ENCODE peak calls at places on chromosomes 3 and 15, in ten cellular contexts. N is neuronal stem cell; O is mammary epithelial cell; R is sigmoid colon; E is small intestine; B is spleen; F is tibial nerve; M is transverse colon; A is CD8-positive, alpha-beta memory T cell; W is esophagus squamous epithelium. G is an unnamed sample. For H3K4me1, the result is how much of the 10 kb centered on the place peaks cover.

GRCh38 chr15:43214169-43214568 is 6.6 kb downstream of the EPB42 start:
- DNase-seq in N (no peak), W (no peak), A (no peak), F (no peak), B (no peak), M (no peak), O (no peak), R (no peak), E (no peak), G (no peak)

GRCh38 chr3:39809995-39810595 is 686 bp downstream of the MYRIP start:
- DNase-seq in M (no peak), B (peak), N (peak), W (no peak), O (no peak), F (no peak), R (no peak), E (no peak), A (no peak), G (no peak)

GRCh38 chr3:185176756-185177359 is 24.0 kb upstream of the C3orf70 start:
- DNase-seq in W (no peak), O (no peak), F (peak), N (peak), B (no peak), A (no peak), M (peak), R (no peak), E (peak), G (no peak)

GRCh38 chr15:76177491-76178040 is 117.8 kb downstream of the TMEM266 start:
- DNase-seq in M (no peak), R (peak), A (no peak), B (no peak), N (no peak), E (no peak), W (no peak), O (peak), F (no peak), G (no peak)

GRCh38 chr3:45406812-45407211 is 18.4 kb downstream of the LARS2 start:
- DNase-seq in M (no peak), E (no peak), B (no peak), A (no peak), R (no peak), O (no peak), F (no peak), W (no peak), N (no peak), G (no peak)

GRCh38 chr3:50194128-50194902 is 2.9 kb downstream of the GNAT1 start:
- DNase-seq in E (peak), R (peak), M (peak), O (peak), W (no peak), B (peak), A (peak), F (peak), N (peak), G (no peak)

GRCh38 chr3:52777959-52778805 is 783 bp downstream of the ITIH1 start:
- DNase-seq in M (peak), R (peak), E (no peak), O (no peak), B (peak), A (no peak), W (no peak), F (no peak), N (no peak), G (no peak)

GRCh38 chr3:195209836-195210551 is 61.0 kb downstream of the XXYLT1 start:
- DNase-seq in W (no peak), E (no peak), B (no peak), F (peak), A (no peak), O (no peak), N (no peak), M (no peak), R (peak), G (no peak)

GRCh38 chr3:16849240-16849639 is 35.5 kb upstream of the PLCL2 start:
- DNase-seq in W (peak), B (peak), M (peak), F (peak), R (peak), N (peak), A (peak), O (no peak), E (peak), G (no peak)

GRCh38 chr3:13532085-13532484 is 16.8 kb upstream of the FBLN2 start:
- DNase-seq in O (no peak), W (no peak), R (peak), N (no peak), A (no peak), B (peak), F (peak), E (no peak), M (no peak), G (no peak)

GRCh38 chr15:71702496-71702895 is 107.9 kb upstream of the NR2E3 start:
- DNase-seq in R (no peak), E (no peak), F (no peak), M (no peak), N (no peak), O (no peak), A (no peak), W (no peak), B (no peak), G (no peak)

GRCh38 chr3:124998247-124998630 is 57.6 kb downstream of the HEG1 start:
- DNase-seq in A (no peak), E (no peak), W (no peak), N (no peak), R (no peak), B (no peak), M (no peak), O (no peak), F (no peak), G (no peak)

GRCh38 chr3:140500473-140500872 is 177.4 kb upstream of the TRIM42 start:
- DNase-seq in F (no peak), M (no peak), W (no peak), N (no peak), A (no peak), E (no peak), B (no peak), R (no peak), O (no peak), G (no peak)

GRCh38 chr15:67085237-67085817 is 19.9 kb downstream of the SMAD3 start:
- DNase-seq in W (no peak), R (no peak), M (no peak), E (no peak), A (no peak), N (no peak), O (no peak), B (no peak), F (no peak), G (no peak)
- H3K4me1 ChIP-seq in W (half or more), R (half or more), M (half or more), E (under half), A (half or more), N (under half), O (half or more), B (half or more), F (half or more), G (under half)

DNA sequence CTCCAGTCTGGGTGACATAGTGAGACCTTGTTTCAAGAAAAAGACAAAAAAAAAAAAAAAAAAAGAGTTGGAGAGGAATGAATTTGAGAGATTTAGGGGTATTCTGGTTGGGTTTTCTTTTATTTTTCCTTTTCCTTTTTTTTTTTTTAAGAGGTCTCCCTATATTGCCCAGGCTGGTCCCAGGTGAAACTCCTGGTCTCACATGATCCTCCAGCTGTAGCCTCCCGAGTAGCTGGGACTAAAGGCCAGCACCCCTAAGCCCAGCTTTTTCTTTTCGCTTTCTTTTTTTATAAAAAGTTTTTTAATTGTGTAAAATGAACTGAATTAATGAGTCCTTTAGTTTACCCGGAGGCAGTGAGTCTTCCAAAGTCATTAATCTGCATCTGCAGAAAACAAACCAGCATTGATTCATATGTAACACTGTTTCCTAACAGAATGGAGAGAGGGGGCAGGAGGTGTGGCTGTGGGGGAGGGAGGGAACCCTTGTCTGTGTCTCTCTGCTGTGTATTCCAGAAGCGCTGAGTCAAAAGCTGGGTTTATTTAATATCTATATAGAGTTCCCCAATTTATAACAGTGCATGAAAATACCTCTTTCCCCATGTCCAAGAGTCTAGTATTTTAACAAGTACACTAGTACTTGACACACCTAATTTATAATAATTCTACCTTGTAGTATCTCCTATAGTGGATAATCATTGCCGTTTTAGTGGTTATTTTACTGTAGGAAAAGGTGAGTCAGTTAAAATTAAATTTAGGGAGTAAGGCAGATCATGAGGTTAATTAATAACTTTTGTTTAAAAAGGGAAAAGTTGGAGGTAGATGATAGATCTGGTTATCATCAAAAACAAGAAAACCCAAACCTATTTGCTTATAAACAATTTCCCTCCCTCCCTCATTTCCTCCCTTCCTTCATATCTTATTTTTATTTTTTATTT is 2.6 kb upstream of the DPPA4 start:
- DNase-seq in E (no peak), F (no peak), W (no peak), B (no peak), N (no peak), A (no peak), M (no peak), R (no peak), O (no peak), G (no peak)
- H3K4me3 ChIP-seq in E (no peak), F (no peak), W (no peak), B (no peak), N (no peak), A (no peak), M (no peak), R (no peak), O (no peak), G (peak)

GRCh38 chr15:88447741-88448140 is 19.4 kb downstream of the MRPL46 start:
- DNase-seq in B (no peak), R (no peak), O (no peak), A (no peak), N (no peak), E (no peak), F (no peak), M (no peak), W (no peak), G (no peak)

GRCh38 chr15:88450125-88450798 is 16.9 kb downstream of the MRPL46 start:
- DNase-seq in E (peak), A (peak), N (peak), R (peak), O (peak), B (peak), F (peak), M (peak), W (no peak), G (peak)

GRCh38 chr15:88447206-88447605 is 20.0 kb downstream of the MRPL46 start:
- DNase-seq in O (no peak), W (no peak), F (no peak), M (no peak), B (no peak), R (no peak), E (no peak), A (no peak), N (no peak), G (no peak)

GRCh38 chr15:88448991-88449461 is 18.2 kb downstream of the MRPL46 start:
- DNase-seq in M (no peak), R (no peak), A (no peak), N (no peak), B (no peak), O (no peak), E (no peak), W (no peak), F (no peak), G (no peak)

DNA sequence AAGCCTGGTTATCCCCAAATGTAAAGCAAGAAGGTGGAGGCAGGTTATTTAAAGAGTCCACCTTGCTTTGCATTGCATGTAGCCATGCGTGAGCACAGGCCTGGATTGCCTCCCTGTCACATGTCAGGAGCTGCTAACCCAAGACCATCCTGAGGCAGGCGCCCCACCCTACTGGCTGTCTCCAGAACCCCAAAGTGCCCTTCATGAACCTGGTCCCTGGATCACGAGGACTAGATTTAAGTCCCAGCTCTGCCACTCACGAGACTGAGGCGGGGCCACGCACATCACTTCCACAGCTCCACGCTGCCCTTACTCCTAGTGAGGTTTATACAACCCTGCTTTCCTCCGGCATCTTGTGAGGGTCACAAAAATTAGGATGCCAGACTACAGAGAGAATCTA is 17.6 kb downstream of the MRPL46 start:
- DNase-seq in N (no peak), A (no peak), O (no peak), E (no peak), M (no peak), R (no peak), B (no peak), F (no peak), W (no peak), G (no peak)
- H3K27ac ChIP-seq in N (no peak), A (no peak), O (no peak), E (no peak), M (no peak), R (no peak), B (no peak), F (no peak), W (no peak), G (no peak)

GRCh38 chr3:66014641-66015040 is 24.1 kb downstream of the MAGI1 start:
- DNase-seq in N (no peak), B (no peak), W (no peak), F (no peak), R (no peak), A (no peak), M (no peak), E (peak), O (no peak), G (no peak)
- H3K4me1 ChIP-seq in N (under half), B (under half), W (under half), F (under half), R (under half), A (under half), M (under half), E (under half), O (under half), G (under half)

GRCh38 chr3:175349181-175349580 is 490.0 kb downstream of the NAALADL2 start:
- DNase-seq in R (no peak), M (no peak), W (no peak), F (no peak), N (no peak), E (no peak), B (no peak), O (no peak), A (no peak), G (no peak)

GRCh38 chr3:175343946-175344345 is 484.8 kb downstream of the NAALADL2 start:
- DNase-seq in M (no peak), W (no peak), R (no peak), B (no peak), O (no peak), E (no peak), A (no peak), F (no peak), N (no peak), G (no peak)

GRCh38 chr3:175342196-175342595 is 483.1 kb downstream of the NAALADL2 start:
- DNase-seq in W (no peak), B (no peak), F (no peak), O (peak), E (peak), R (no peak), N (no peak), M (no peak), A (no peak), G (no peak)

DNA sequence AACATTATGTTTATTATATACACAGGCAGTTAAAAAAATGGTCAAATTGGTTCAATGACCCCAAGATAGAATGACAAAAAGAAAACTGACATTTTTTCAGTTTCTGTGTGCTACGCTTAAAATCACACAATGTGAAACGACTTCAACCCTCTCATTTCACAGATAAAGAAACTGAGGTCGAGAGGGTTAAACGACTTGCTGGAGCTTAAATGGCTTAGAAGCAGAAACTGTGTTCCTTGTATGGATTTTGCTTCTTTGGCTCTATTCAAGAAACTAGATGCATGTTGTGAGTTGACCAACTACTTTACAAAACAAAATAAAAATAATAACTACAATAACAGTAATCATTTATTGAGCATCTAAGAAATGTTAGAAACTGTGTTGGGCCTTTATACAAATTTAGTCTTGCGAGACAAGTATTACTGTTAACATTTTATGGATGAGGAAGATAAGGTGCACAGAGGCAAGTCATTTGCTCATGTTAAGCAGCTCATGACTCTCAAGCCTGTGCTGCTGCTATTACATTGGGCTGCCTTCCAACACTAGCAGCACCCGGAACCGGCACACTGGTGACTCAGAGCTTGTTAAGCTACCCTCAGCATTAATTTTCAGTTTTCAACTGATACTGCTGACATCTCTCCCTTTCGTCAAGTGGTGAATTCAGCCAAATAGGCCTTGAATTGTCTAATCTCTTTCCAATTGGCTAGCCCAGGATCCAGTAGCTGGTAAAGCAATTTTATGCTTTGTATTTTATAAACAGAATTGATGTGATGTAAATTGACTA is 487.6 kb downstream of the NAALADL2 start:
- DNase-seq in R (peak), A (no peak), O (peak), F (peak), W (no peak), M (peak), N (no peak), E (peak), B (no peak), G (no peak)
- H3K4me3 ChIP-seq in R (no peak), A (no peak), O (no peak), F (no peak), W (no peak), M (no peak), N (no peak), E (no peak), B (no peak), G (no peak)

GRCh38 chr3:32859604-32860237 is 41.9 kb downstream of the TRIM71 start:
- DNase-seq in B (no peak), R (no peak), A (no peak), F (no peak), E (no peak), O (no peak), W (no peak), M (no peak), N (no peak), G (no peak)

GRCh38 chr3:32857921-32858320 is 40.1 kb downstream of the TRIM71 start:
- DNase-seq in M (no peak), N (no peak), O (no peak), F (no peak), R (no peak), B (no peak), E (no peak), W (no peak), A (no peak), G (no peak)

GRCh38 chr3:32855350-32855953 is 37.7 kb downstream of the TRIM71 start:
- DNase-seq in M (no peak), F (no peak), N (no peak), O (no peak), A (no peak), W (no peak), E (no peak), B (no peak), R (no peak), G (no peak)

GRCh38 chr3:32856355-32856889 is 38.6 kb downstream of the TRIM71 start:
- DNase-seq in F (no peak), N (no peak), E (peak), R (no peak), W (no peak), A (no peak), O (no peak), M (no peak), B (no peak), G (no peak)

GRCh38 chr3:32856901-32857507 is 39.2 kb downstream of the TRIM71 start:
- DNase-seq in O (no peak), N (no peak), E (no peak), F (no peak), B (no peak), W (no peak), M (no peak), R (no peak), A (no peak), G (no peak)
- H3K27ac ChIP-seq in O (no peak), N (no peak), E (no peak), F (no peak), B (no peak), W (no peak), M (no peak), R (no peak), A (no peak), G (no peak)

DNA sequence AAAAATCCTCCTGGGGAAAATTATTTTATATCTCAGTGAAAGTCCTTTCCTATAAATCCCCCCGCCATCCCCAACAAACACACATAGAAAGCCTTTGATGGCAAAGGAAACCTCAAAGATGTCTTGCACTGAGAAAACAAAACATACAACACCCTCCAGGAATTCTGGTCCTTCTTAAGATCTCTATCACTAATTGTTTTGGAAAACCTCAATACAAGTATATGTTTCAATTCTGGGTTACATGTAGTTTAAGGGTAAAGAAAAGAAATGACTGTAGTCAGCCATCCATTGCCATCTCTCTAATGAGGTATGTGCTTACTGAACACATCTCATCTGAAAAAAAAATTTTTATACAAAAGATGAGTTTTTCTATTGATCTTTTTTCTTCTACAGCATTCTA is 97.3 kb downstream of the FSIP1 start:
- DNase-seq in R (no peak), E (no peak), W (no peak), M (no peak), A (no peak), B (no peak), O (no peak), F (no peak), N (no peak), G (no peak)
- H3K4me1 ChIP-seq in R (under half), E (under half), W (under half), M (under half), A (under half), B (under half), O (under half), F (under half), N (under half), G (under half)

GRCh38 chr3:161415506-161416231 is 44.4 kb upstream of the SPTSSB start:
- DNase-seq in O (peak), A (no peak), M (no peak), R (no peak), W (no peak), E (no peak), B (no peak), F (peak), N (no peak), G (no peak)
- H3K4me3 ChIP-seq in O (peak), A (no peak), M (no peak), R (no peak), W (no peak), E (no peak), B (no peak), F (no peak), N (no peak), G (no peak)

DNA sequence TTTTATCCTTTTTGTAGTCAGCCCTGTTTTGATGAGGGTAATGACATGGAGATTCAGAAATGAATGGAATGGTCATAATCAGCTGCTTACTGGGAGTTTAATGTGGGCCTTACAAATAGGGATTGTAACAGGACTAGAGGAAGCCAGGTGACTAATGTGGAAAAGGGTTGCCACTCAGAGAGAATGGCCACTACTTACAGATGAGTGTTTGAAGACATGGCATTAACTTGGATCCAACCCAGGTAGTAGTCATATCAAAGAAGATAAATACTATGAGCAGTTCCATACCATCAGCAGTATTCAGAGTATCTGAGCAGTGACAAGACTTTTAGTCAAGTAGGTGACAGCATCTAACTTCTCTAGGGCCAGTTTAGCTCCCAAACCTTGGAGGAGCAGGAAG is 148.5 kb downstream of the MBNL1 start:
- DNase-seq in A (no peak), R (no peak), W (no peak), F (no peak), M (no peak), N (no peak), O (peak), E (no peak), B (no peak), G (no peak)
- H3K27ac ChIP-seq in A (no peak), R (peak), W (no peak), F (no peak), M (no peak), N (no peak), O (no peak), E (no peak), B (peak), G (no peak)

GRCh38 chr3:142276780-142277179 is 51.4 kb upstream of the GK5 start:
- DNase-seq in B (no peak), F (no peak), W (no peak), M (no peak), R (no peak), A (no peak), O (no peak), N (no peak), E (no peak), G (no peak)
- H3K4me1 ChIP-seq in B (under half), F (under half), W (under half), M (under half), R (under half), A (under half), O (under half), N (under half), E (under half), G (under half)